ENCODE peak calls at places on chromosome 16, in ten cellular contexts. M is AG10803; J is cardiac fibroblast; O is left ventricle myocardium inferior; P is SK-N-SH; K is activated gamma-delta T cell treated with anti-CD3 and anti-CD28 coated beads, Interleukin-2, amount 50 U/mL, for 16 hours; S is psoas muscle; V is stimulated activated CD8-positive, alpha-beta memory T cell treated with anti-CD3 and anti-CD28 coated beads, Interleukin-4, amount 100 ng/mL, for 24 hours; Y is NCI-H1105 treated with DMSO at 0.1 percent for 48 hours; E is AML-193. W is an unnamed sample.

GRCh38 chr16:29029168-29029994 is 44.5 kb downstream of the LAT start:
- DNase-seq in P (no peak), M (peak), Y (no peak), S (peak), V (peak), J (peak), K (peak), O (no peak), E (no peak), W (peak)

GRCh38 chr16:745739-746138 is 4.9 kb upstream of the CIAO3 start:
- DNase-seq in E (no peak), M (no peak), Y (no peak), K (no peak), S (no peak), V (no peak), O (no peak), P (peak), J (no peak), W (no peak)

GRCh38 chr16:19884021-19884485 is 595 bp downstream of the GPRC5B start:
- DNase-seq in O (peak), V (no peak), M (no peak), Y (peak), K (no peak), E (no peak), S (peak), P (peak), J (no peak), W (no peak)

GRCh38 chr16:81376880-81377279 is 62.1 kb downstream of the GAN start:
- DNase-seq in S (no peak), O (no peak), K (no peak), V (no peak), P (no peak), M (no peak), J (no peak), E (no peak), Y (no peak), W (no peak)

GRCh38 chr16:77859493-77860232 is 71.3 kb downstream of the VAT1L start:
- DNase-seq in Y (no peak), S (no peak), J (no peak), M (no peak), K (no peak), V (no peak), P (no peak), O (no peak), E (no peak), W (no peak)

GRCh38 chr16:24309222-24309905 is 53.2 kb downstream of the CACNG3 start:
- DNase-seq in V (no peak), S (no peak), O (no peak), Y (no peak), J (peak), P (no peak), M (peak), E (no peak), K (no peak), W (no peak)

GRCh38 chr16:83713597-83713996 is 94.2 kb upstream of the HSBP1 start:
- DNase-seq in K (no peak), E (no peak), S (no peak), Y (no peak), M (no peak), O (no peak), J (no peak), V (no peak), P (peak), W (no peak)

GRCh38 chr16:85995591-85996461 is 96.9 kb downstream of the IRF8 start:
- DNase-seq in J (no peak), P (no peak), O (no peak), V (no peak), Y (no peak), M (peak), S (no peak), K (no peak), E (no peak), W (no peak)

GRCh38 chr16:12320298-12320706 is 343.8 kb downstream of the SNX29 start:
- DNase-seq in M (peak), K (no peak), S (no peak), E (no peak), Y (no peak), P (no peak), V (no peak), O (no peak), J (peak), W (no peak)

GRCh38 chr16:83954577-83955016 is 1.6 kb downstream of the OSGIN1 start:
- DNase-seq in Y (no peak), E (no peak), O (peak), J (peak), S (peak), V (no peak), K (no peak), P (no peak), M (peak), W (no peak)

GRCh38 chr16:4307215-4308037 is 8.4 kb upstream of the GLIS2 start:
- DNase-seq in E (peak), Y (no peak), O (peak), M (peak), P (peak), V (peak), J (peak), S (peak), K (peak), W (peak)

GRCh38 chr16:14502932-14503741 is 126.9 kb downstream of the PARN start:
- DNase-seq in P (no peak), S (no peak), J (peak), O (no peak), E (no peak), K (no peak), M (peak), Y (no peak), V (no peak), W (no peak)

GRCh38 chr16:3793161-3793576 is 75.8 kb upstream of the TRAP1 start:
- DNase-seq in O (peak), P (no peak), Y (no peak), M (no peak), V (no peak), E (no peak), S (peak), J (peak), K (no peak), W (no peak)

GRCh38 chr16:66924527-66925321 is 611 bp downstream of the RRAD start:
- DNase-seq in S (peak), J (no peak), O (peak), E (no peak), V (no peak), M (no peak), P (peak), Y (no peak), K (no peak), W (peak)

GRCh38 chr16:15810411-15810810 is 46.4 kb downstream of the MYH11 start:
- DNase-seq in M (peak), Y (no peak), P (peak), K (no peak), V (no peak), O (no peak), S (no peak), J (no peak), E (no peak), W (no peak)

GRCh38 chr16:10188236-10188635 is 6.0 kb upstream of the GRIN2A start:
- DNase-seq in J (no peak), O (no peak), S (no peak), V (no peak), M (no peak), Y (no peak), P (no peak), E (no peak), K (no peak), W (no peak)

GRCh38 chr16:68445458-68445857 is 2.9 kb downstream of the SMPD3 start:
- DNase-seq in K (no peak), M (no peak), J (peak), E (peak), P (peak), V (no peak), Y (peak), O (no peak), S (no peak), W (no peak)

GRCh38 chr16:14289692-14290340 is 218.7 kb downstream of the MRTFB start:
- DNase-seq in K (no peak), Y (peak), E (peak), P (peak), V (no peak), M (peak), O (no peak), S (no peak), J (peak), W (peak)

GRCh38 chr16:15846510-15846909 is 10.3 kb downstream of the MYH11 start:
- DNase-seq in S (no peak), E (no peak), P (no peak), O (no peak), K (no peak), V (no peak), Y (no peak), J (no peak), M (no peak), W (no peak)

GRCh38 chr16:27636453-27637200 is 86.7 kb downstream of the KATNIP start:
- DNase-seq in S (no peak), Y (no peak), M (no peak), K (no peak), E (no peak), V (no peak), O (no peak), J (no peak), P (no peak), W (no peak)